ENCODE peak calls at places on chromosomes 3 and 15, in seven cellular contexts. T, Q, E, L, U, P and D are unnamed samples.
A peak's percentile ranks its signal among the peaks of the same experiment; 100 is the strongest.

GRCh38 chr3:77414881-77415280 is 375.0 kb downstream of the ROBO2 start:
- DNase-seq in T (no peak), Q (no peak), E (no peak), L (no peak), U (no peak), P (no peak), D (no peak)

GRCh38 chr3:117524890-117525289 is 815.3 kb downstream of the TUSC7 start:
- DNase-seq in T (no peak), Q (no peak), E (peak; percentile 27), L (peak; percentile 82), U (no peak), P (no peak), D (no peak)

GRCh38 chr3:181880339-181880738 is 168.6 kb downstream of the SOX2 start:
- DNase-seq in T (no peak), Q (no peak), E (no peak), L (no peak), U (no peak), P (no peak), D (no peak)

GRCh38 chr3:10081871-10082270 is 26.2 kb downstream of the FANCD2OS start:
- DNase-seq in T (no peak), Q (no peak), E (no peak), L (no peak), U (no peak), P (no peak), D (no peak)

GRCh38 chr15:38299216-38299615 is 46.6 kb downstream of the SPRED1 start:
- DNase-seq in T (no peak), Q (no peak), E (peak; percentile 68), L (peak; percentile 63), U (no peak), P (no peak), D (no peak)

GRCh38 chr3:14630404-14631100 is 21.0 kb upstream of the CCDC174 start:
- DNase-seq in T (no peak), Q (no peak), E (no peak), L (no peak), U (no peak), P (no peak), D (no peak)

GRCh38 chr3:41898631-41899030 is 63.3 kb downstream of the ULK4 start:
- DNase-seq in T (no peak), Q (no peak), E (no peak), L (no peak), U (no peak), P (no peak), D (no peak)

GRCh38 chr3:40616420-40616819 is 91.7 kb downstream of the ZNF621 start:
- DNase-seq in T (no peak), Q (no peak), E (no peak), L (no peak), U (no peak), P (no peak), D (no peak)

GRCh38 chr3:144643778-144644191 is 672.2 kb downstream of the DIPK2A start:
- DNase-seq in T (no peak), Q (no peak), E (peak; percentile 18), L (peak; percentile 5), U (no peak), P (peak; percentile 51), D (no peak)

GRCh38 chr3:120475722-120476385 is 25.1 kb upstream of the FSTL1 start:
- DNase-seq in T (no peak), Q (no peak), E (no peak), L (peak; percentile 40), U (no peak), P (no peak), D (no peak)

GRCh38 chr3:23385327-23385726 is 182.2 kb downstream of the UBE2E2 start:
- DNase-seq in T (no peak), Q (no peak), E (no peak), L (no peak), U (no peak), P (no peak), D (no peak)

GRCh38 chr3:195031574-195032003 is 239.4 kb downstream of the XXYLT1 start:
- DNase-seq in T (no peak), Q (no peak), E (no peak), L (no peak), U (no peak), P (no peak), D (no peak)

GRCh38 chr15:45618813-45619212 is 16.0 kb upstream of the SQOR start:
- DNase-seq in T (no peak), Q (no peak), E (no peak), L (no peak), U (no peak), P (no peak), D (no peak)

GRCh38 chr15:68629519-68630204 is 50.9 kb downstream of the CORO2B start:
- DNase-seq in T (no peak), Q (no peak), E (no peak), L (no peak), U (no peak), P (no peak), D (no peak)

GRCh38 chr3:72598856-72599255 is 249.4 kb downstream of the SHQ1 start:
- DNase-seq in T (no peak), Q (no peak), E (no peak), L (no peak), U (no peak), P (no peak), D (no peak)

GRCh38 chr3:35965908-35966307 is 326.6 kb downstream of the ARPP21 start:
- DNase-seq in T (no peak), Q (no peak), E (peak; percentile 36), L (peak; percentile 55), U (no peak), P (no peak), D (no peak)

GRCh38 chr15:90334304-90334731 is 17.8 kb upstream of the ZNF774 start:
- DNase-seq in T (no peak), Q (no peak), E (no peak), L (no peak), U (no peak), P (no peak), D (no peak)

GRCh38 chr3:184683900-184684560 is 27.8 kb downstream of the MAGEF1 start:
- DNase-seq in T (no peak), Q (no peak), E (no peak), L (no peak), U (no peak), P (no peak), D (no peak)

GRCh38 chr3:64019271-64019670 is 4.0 kb downstream of the PSMD6 start:
- DNase-seq in T (no peak), Q (no peak), E (no peak), L (no peak), U (no peak), P (no peak), D (no peak)

GRCh38 chr15:78207641-78208340 is 26.6 kb downstream of the ACSBG1 start:
- DNase-seq in T (peak; percentile 39), Q (no peak), E (no peak), L (no peak), U (no peak), P (no peak), D (peak; percentile 40)

GRCh38 chr15:101062471-101063171 is 143.5 kb downstream of the LRRK1 start:
- DNase-seq in T (peak; percentile 26), Q (no peak), E (no peak), L (no peak), U (no peak), P (no peak), D (no peak)

GRCh38 chr3:48595526-48596121 is 495 bp upstream of the COL7A1 start:
- DNase-seq in T (peak; percentile 83), Q (peak; percentile 62), E (peak; percentile 48), L (peak; percentile 92), U (peak; percentile 74), P (no peak), D (peak; percentile 71)

GRCh38 chr15:48940508-48940907 is 23.2 kb downstream of the SHC4 start:
- DNase-seq in T (no peak), Q (no peak), E (peak; percentile 95), L (peak; percentile 96), U (no peak), P (no peak), D (no peak)

GRCh38 chr15:44580105-44580504 is 43.2 kb downstream of the EIF3J start:
- DNase-seq in T (no peak), Q (no peak), E (no peak), L (no peak), U (no peak), P (no peak), D (no peak)

GRCh38 chr15:29107291-29107890 is 162.2 kb downstream of the NSMCE3 start:
- DNase-seq in T (no peak), Q (no peak), E (no peak), L (no peak), U (no peak), P (no peak), D (no peak)

GRCh38 chr3:186427627-186428026 is 65.6 kb upstream of the DGKG start:
- DNase-seq in T (no peak), Q (peak; percentile 48), E (no peak), L (peak; percentile 30), U (no peak), P (no peak), D (no peak)